ENCODE peak calls at places on chromosomes 2 and 18, in ten cellular contexts. W is body of pancreas, Z is RWPE1, N is cardiac muscle cell, R is PC-9, H is breast epithelium, I is neural progenitor cell, Q is Peyer's patch, O is endodermal cell, M is Calu3. F is an unnamed sample.

GRCh38 chr2:23624378-23624777 is 239.4 kb downstream of the KLHL29 start:
- DNase-seq in W (no peak), M (peak), Z (no peak), I (peak), N (peak), O (peak), Q (no peak), H (no peak), R (no peak), F (no peak)

GRCh38 chr2:67451086-67451832 is 54.1 kb downstream of the ETAA1 start:
- DNase-seq in N (peak), H (no peak), Q (no peak), O (no peak), M (peak), W (no peak), R (no peak), Z (peak), I (no peak), F (no peak)

GRCh38 chr2:29066989-29067605 is 7.2 kb downstream of the PCARE start:
- DNase-seq in I (no peak), R (no peak), W (peak), Q (no peak), H (peak), Z (peak), N (no peak), M (no peak), O (peak), F (no peak)

GRCh38 chr2:130824492-130825061 is 12.1 kb upstream of the ARHGEF4 start:
- DNase-seq in I (no peak), Z (peak), W (no peak), H (no peak), O (peak), Q (peak), N (peak), M (peak), R (peak), F (no peak)

GRCh38 chr18:26022585-26022984 is 67.8 kb downstream of the SS18 start:
- DNase-seq in O (peak), N (no peak), Q (no peak), W (no peak), R (no peak), I (peak), M (no peak), H (no peak), Z (no peak), F (no peak)

GRCh38 chr18:7116001-7116831 is 1.4 kb downstream of the LAMA1 start:
- DNase-seq in R (no peak), Q (no peak), W (no peak), N (peak), Z (no peak), H (no peak), M (no peak), I (peak), O (peak), F (no peak)

GRCh38 chr2:40213071-40213470 is 238.8 kb downstream of the SLC8A1 start:
- DNase-seq in W (no peak), Z (no peak), O (no peak), Q (no peak), H (no peak), N (peak), M (no peak), R (no peak), I (peak), F (no peak)

GRCh38 chr2:108613261-108614042 is 79.2 kb downstream of the LIMS1 start:
- DNase-seq in R (no peak), M (no peak), O (no peak), W (no peak), Z (no peak), H (no peak), I (no peak), Q (no peak), N (no peak), F (no peak)

GRCh38 chr18:33761363-33761762 is 183.3 kb downstream of the ASXL3 start:
- DNase-seq in W (no peak), I (peak), Q (no peak), H (no peak), R (no peak), O (no peak), N (peak), M (peak), Z (peak), F (no peak)

GRCh38 chr2:108965540-108966299 is 23.3 kb downstream of the EDAR start:
- DNase-seq in R (no peak), W (no peak), M (no peak), Z (no peak), I (no peak), N (no peak), Q (no peak), H (no peak), O (no peak), F (no peak)

GRCh38 chr2:207617011-207617671 is 8.1 kb downstream of the METTL21A start:
- DNase-seq in M (no peak), Z (peak), R (peak), I (peak), O (no peak), N (peak), Q (no peak), H (no peak), W (no peak), F (no peak)

GRCh38 chr2:190219186-190219585 is 100.4 kb downstream of the HIBCH start:
- DNase-seq in N (no peak), R (no peak), O (no peak), Q (no peak), W (no peak), M (no peak), H (no peak), I (no peak), Z (no peak), F (no peak)

GRCh38 chr2:28377984-28378678 is 14.5 kb upstream of the FOSL2 start:
- DNase-seq in R (no peak), Q (peak), H (peak), O (peak), M (peak), I (peak), W (peak), Z (peak), N (no peak), F (no peak)

GRCh38 chr2:179528576-179529069 is 264.0 kb upstream of the SESTD1 start:
- DNase-seq in H (no peak), Z (no peak), W (no peak), M (no peak), I (no peak), Q (no peak), R (no peak), N (no peak), O (no peak), F (no peak)

GRCh38 chr2:219509780-219510511 is 4.3 kb upstream of the ASIC4 start:
- DNase-seq in I (peak), M (peak), W (peak), Q (peak), H (no peak), N (peak), Z (peak), O (peak), R (peak), F (no peak)

GRCh38 chr18:54357082-54357659 is 487 bp downstream of the STARD6 start:
- DNase-seq in M (no peak), H (no peak), W (no peak), R (no peak), I (no peak), O (no peak), Q (no peak), N (no peak), Z (peak), F (no peak)

GRCh38 chr2:98923244-98923940 is 12.6 kb downstream of the CRACDL start:
- DNase-seq in Q (no peak), R (no peak), M (no peak), Z (no peak), I (no peak), N (no peak), O (peak), W (no peak), H (no peak), F (no peak)

GRCh38 chr2:236510049-236510448 is 59.6 kb upstream of the ACKR3 start:
- DNase-seq in Q (no peak), H (no peak), Z (no peak), R (no peak), I (no peak), W (no peak), O (no peak), N (no peak), M (no peak), F (no peak)

GRCh38 chr2:216034065-216034464 is 20.7 kb upstream of the MREG start:
- DNase-seq in Q (peak), Z (peak), I (peak), O (peak), H (peak), N (peak), R (peak), M (peak), W (peak), F (peak)

GRCh38 chr2:176817061-176817565 is 395.5 kb upstream of the HNRNPA3 start:
- DNase-seq in Z (no peak), H (no peak), M (peak), N (no peak), Q (no peak), O (peak), I (peak), W (no peak), R (no peak), F (no peak)

GRCh38 chr2:6970976-6971480 is 53.8 kb downstream of the RNF144A start:
- DNase-seq in Q (no peak), O (peak), Z (no peak), W (no peak), M (no peak), I (no peak), R (no peak), N (no peak), H (no peak), F (no peak)

GRCh38 chr2:75606851-75607798 is 39.5 kb upstream of the MRPL19 start:
- DNase-seq in Z (no peak), I (no peak), O (no peak), R (no peak), M (no peak), H (no peak), W (no peak), Q (no peak), N (peak), F (no peak)

GRCh38 chr18:33375829-33376228 is 64.7 kb downstream of the CCDC178 start:
- DNase-seq in W (no peak), M (no peak), N (no peak), I (no peak), H (no peak), Z (no peak), Q (no peak), O (no peak), R (no peak), F (no peak)

GRCh38 chr2:19348692-19349091 is 9.7 kb downstream of the OSR1 start:
- DNase-seq in W (no peak), N (no peak), R (no peak), I (no peak), M (no peak), H (no peak), Q (no peak), O (no peak), Z (no peak), F (no peak)

GRCh38 chr2:189252991-189253680 is 73.6 kb upstream of the COL5A2 start:
- DNase-seq in N (no peak), O (no peak), W (no peak), R (no peak), Z (no peak), Q (no peak), M (no peak), I (no peak), H (no peak), F (no peak)

GRCh38 chr2:119649364-119649917 is 29.6 kb upstream of the TMEM177 start:
- DNase-seq in H (no peak), W (no peak), R (peak), O (no peak), M (no peak), Z (no peak), Q (no peak), I (no peak), N (peak), F (no peak)

GRCh38 chr2:65031341-65032015 is 24.7 kb upstream of the CEP68 start:
- DNase-seq in Z (no peak), M (peak), N (peak), Q (no peak), R (no peak), I (peak), O (no peak), W (peak), H (no peak), F (no peak)

GRCh38 chr2:133937669-133938068 is 316.2 kb upstream of the MGAT5 start:
- DNase-seq in H (no peak), I (no peak), O (no peak), Z (no peak), Q (no peak), R (no peak), W (no peak), N (no peak), M (no peak), F (no peak)

GRCh38 chr2:160402997-160403979 is 90.3 kb downstream of the RBMS1 start:
- DNase-seq in M (no peak), N (peak), Z (no peak), O (no peak), Q (no peak), I (peak), R (no peak), H (no peak), W (no peak), F (no peak)

GRCh38 chr2:226514895-226515294 is 284.7 kb downstream of the IRS1 start:
- DNase-seq in Z (peak), R (no peak), N (no peak), I (no peak), M (no peak), W (no peak), Q (no peak), H (no peak), O (no peak), F (no peak)

GRCh38 chr2:189860161-189860560 is 75.9 kb downstream of the PMS1 start:
- DNase-seq in N (no peak), H (no peak), Z (no peak), Q (no peak), M (no peak), O (no peak), R (no peak), I (no peak), W (no peak), F (no peak)

GRCh38 chr2:240328526-240328925 is 106.9 kb upstream of the GPC1 start:
- DNase-seq in Z (no peak), N (no peak), M (no peak), W (no peak), R (no peak), H (no peak), I (no peak), O (no peak), Q (no peak), F (no peak)

GRCh38 chr18:57529151-57529550 is 57.4 kb downstream of the FECH start:
- DNase-seq in I (no peak), M (no peak), N (no peak), R (no peak), Q (no peak), Z (no peak), H (no peak), W (no peak), O (no peak), F (no peak)

GRCh38 chr2:225097035-225097434 is 54.8 kb upstream of the DOCK10 start:
- DNase-seq in W (no peak), I (no peak), Z (no peak), M (no peak), Q (no peak), O (no peak), N (no peak), R (no peak), H (no peak), F (no peak)
- TF ChIP-seq CTCF in W (no peak), I (no peak), Z (no peak), M (no peak), Q (no peak), O (no peak), N (no peak), R (no peak), H (no peak), F (no peak)

GRCh38 chr2:112465373-112465772 is 16.6 kb upstream of the TTL start:
- DNase-seq in O (no peak), M (no peak), Q (no peak), W (no peak), N (peak), R (no peak), I (peak), H (no peak), Z (no peak), F (no peak)
- TF ChIP-seq CTCF in O (peak), M (no peak), Q (no peak), W (no peak), N (peak), R (peak), I (peak), H (no peak), Z (no peak), F (no peak)

GRCh38 chr2:118207889-118208288 is 119.6 kb downstream of the INSIG2 start:
- DNase-seq in Z (no peak), I (no peak), N (no peak), O (no peak), Q (no peak), R (no peak), W (no peak), H (no peak), M (no peak), F (no peak)

GRCh38 chr2:118198268-118198667 is 110.0 kb downstream of the INSIG2 start:
- DNase-seq in M (no peak), W (no peak), H (no peak), Z (no peak), O (no peak), Q (no peak), R (no peak), I (no peak), N (no peak), F (no peak)

GRCh38 chr2:118197011-118197695 is 108.9 kb downstream of the INSIG2 start:
- DNase-seq in N (peak), W (no peak), Q (no peak), I (no peak), H (no peak), Z (peak), O (peak), R (no peak), M (no peak), F (no peak)

DNA sequence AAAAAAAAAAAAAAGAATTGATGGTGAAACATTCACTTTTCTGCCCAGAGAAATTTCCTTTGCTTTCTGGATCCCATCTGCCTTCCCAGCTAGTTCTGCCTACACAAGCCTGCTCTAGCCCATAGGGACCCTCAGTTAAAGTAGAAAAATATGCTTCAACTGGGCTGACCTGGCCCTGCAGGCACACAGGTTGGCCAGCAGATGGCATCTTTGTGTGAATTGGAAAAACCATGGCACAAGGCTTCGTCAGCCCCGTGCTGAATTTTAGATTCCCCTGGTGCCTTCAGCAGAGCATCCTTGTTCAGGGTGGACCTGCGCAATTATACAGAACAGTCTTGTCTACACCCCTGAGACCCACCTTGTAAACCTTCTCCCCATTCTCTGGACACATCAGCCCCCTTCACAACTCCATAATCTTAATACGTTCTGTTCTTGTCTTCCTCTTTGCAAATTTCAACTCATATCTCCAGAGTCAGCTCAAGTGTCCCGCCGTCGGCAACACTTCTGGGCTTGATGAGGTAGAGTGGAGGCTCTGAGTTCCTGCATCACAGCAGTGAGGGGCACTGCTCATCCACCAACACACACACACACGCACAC is 114.5 kb downstream of the INSIG2 start:
- DNase-seq in M (peak), Q (no peak), O (peak), Z (peak), W (peak), I (peak), N (peak), H (no peak), R (peak), F (no peak)
- TF ChIP-seq CTCF in M (peak), Q (peak), O (peak), Z (peak), W (peak), I (peak), N (peak), H (no peak), R (peak), F (peak)

GRCh38 chr18:2982452-2983172 is 30.3 kb downstream of the LPIN2 start:
- DNase-seq in N (no peak), I (no peak), Z (no peak), M (no peak), R (no peak), O (no peak), W (no peak), H (no peak), Q (no peak), F (no peak)
- TF ChIP-seq CTCF in N (no peak), I (no peak), Z (no peak), M (no peak), R (no peak), O (peak), W (no peak), H (no peak), Q (no peak), F (no peak)

DNA sequence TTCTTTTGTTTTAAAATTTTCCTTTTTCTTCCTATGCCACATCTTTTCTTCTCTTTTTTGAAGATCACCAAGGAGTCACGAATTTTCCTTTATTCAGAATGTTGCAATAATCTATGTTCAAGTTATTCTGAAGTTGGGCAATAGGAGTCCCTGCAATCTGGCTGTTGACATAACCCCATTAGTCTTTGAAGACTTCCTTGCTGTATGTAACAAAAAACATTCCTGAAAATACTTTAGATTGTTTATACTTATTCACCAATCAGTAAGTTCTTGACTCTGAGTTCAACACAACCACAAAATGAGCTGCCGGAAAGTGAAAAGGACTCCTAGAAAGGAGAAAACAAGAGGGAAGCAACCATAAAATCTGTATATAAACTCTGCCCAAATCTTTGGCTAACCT is 62.8 kb downstream of the TMEM237 start:
- DNase-seq in O (no peak), Z (no peak), H (no peak), W (no peak), I (no peak), M (no peak), N (peak), R (no peak), Q (no peak), F (no peak)
- TF ChIP-seq CTCF in O (no peak), Z (no peak), H (no peak), W (no peak), I (no peak), M (no peak), N (no peak), R (no peak), Q (no peak), F (no peak)

GRCh38 chr2:172813314-172813888 is 77.8 kb downstream of the RAPGEF4 start:
- DNase-seq in Z (peak), W (peak), N (peak), O (no peak), I (no peak), Q (no peak), H (no peak), R (peak), M (no peak), F (no peak)
- TF ChIP-seq CTCF in Z (peak), W (peak), N (peak), O (peak), I (peak), Q (peak), H (no peak), R (peak), M (peak), F (no peak)

F was measured in omental fat pad.